ENCODE peak calls at places on chromosomes 13 and 19, in ten cellular contexts. L, R, V, K, Z, X, Q, I, C and N are unnamed samples.

GRCh38 chr19:37513397-37513796 is 6.7 kb downstream of the ZNF793 start:
- DNase-seq in Z (no peak), X (no peak), Q (no peak), L (peak), R (no peak), V (no peak), C (no peak), K (no peak), I (no peak), N (no peak)

GRCh38 chr13:48564046-48564445 is 31.2 kb upstream of the RCBTB2 start:
- DNase-seq in R (no peak), X (no peak), V (no peak), Z (no peak), Q (no peak), K (no peak), C (no peak), L (peak), I (no peak), N (no peak)

GRCh38 chr19:11458236-11458900 is 22.5 kb downstream of the ELAVL3 start:
- DNase-seq in Q (no peak), Z (no peak), V (no peak), K (no peak), X (no peak), I (no peak), R (no peak), C (no peak), L (no peak), N (no peak)

GRCh38 chr13:107211073-107211472 is 643.1 kb upstream of the ARGLU1 start:
- DNase-seq in V (peak), L (peak), R (peak), K (peak), C (no peak), Z (peak), X (peak), Q (no peak), I (peak), N (peak)

GRCh38 chr19:33373701-33374405 is at the start of gene CEBPG:
- DNase-seq in C (peak), K (peak), L (peak), V (peak), X (peak), R (peak), Q (no peak), Z (no peak), I (no peak), N (no peak)

GRCh38 chr13:61500176-61500575 is 84.5 kb upstream of the PCDH20 start:
- DNase-seq in I (no peak), L (no peak), V (no peak), C (no peak), K (no peak), Z (no peak), X (no peak), Q (no peak), R (no peak), N (no peak)

GRCh38 chr13:72960541-72960940 is 98.3 kb upstream of the KLF5 start:
- DNase-seq in Q (no peak), Z (no peak), C (no peak), I (no peak), R (no peak), X (no peak), K (no peak), L (no peak), V (peak), N (no peak)

GRCh38 chr19:4575267-4575793 is 15.8 kb upstream of the SEMA6B start:
- DNase-seq in L (peak), R (peak), Q (no peak), I (peak), K (no peak), Z (peak), X (no peak), V (peak), C (no peak), N (peak)

GRCh38 chr19:752652-753517 is 2.0 kb downstream of the MISP start:
- DNase-seq in K (no peak), Q (peak), I (peak), V (peak), L (peak), X (no peak), Z (no peak), C (peak), R (peak), N (no peak)

GRCh38 chr19:1569997-1570396 is 1.9 kb upstream of the MEX3D start:
- DNase-seq in K (no peak), I (no peak), V (no peak), Z (no peak), L (no peak), Q (no peak), C (no peak), R (no peak), X (no peak), N (no peak)

GRCh38 chr13:19153782-19154450 is 27.7 kb downstream of the TUBA3C start:
- DNase-seq in R (no peak), Z (no peak), C (no peak), X (no peak), V (no peak), K (no peak), I (no peak), Q (no peak), L (no peak), N (no peak)
- TF ChIP-seq CTCF in R (no peak), Z (no peak), C (no peak), X (no peak), V (no peak), K (no peak), I (no peak), Q (no peak), L (no peak), N (no peak)

GRCh38 chr19:50477751-50478515 is 1.3 kb upstream of the GARIN5A start:
- DNase-seq in K (no peak), X (no peak), R (no peak), L (no peak), Z (no peak), I (no peak), C (no peak), Q (no peak), V (no peak), N (no peak)

GRCh38 chr19:50476943-50477264 is 256 bp upstream of the GARIN5A start:
- DNase-seq in R (no peak), I (no peak), Z (no peak), L (no peak), X (no peak), V (no peak), K (no peak), C (no peak), Q (no peak), N (no peak)

GRCh38 chr19:50480281-50481111 is 3.8 kb upstream of the GARIN5A start:
- DNase-seq in K (no peak), L (no peak), X (no peak), Q (no peak), Z (no peak), I (no peak), R (no peak), V (no peak), C (peak), N (no peak)

GRCh38 chr19:50479761-50480251 is 3.2 kb upstream of the GARIN5A start:
- DNase-seq in Z (no peak), L (no peak), R (no peak), I (no peak), V (no peak), X (no peak), Q (no peak), C (no peak), K (no peak), N (no peak)

DNA sequence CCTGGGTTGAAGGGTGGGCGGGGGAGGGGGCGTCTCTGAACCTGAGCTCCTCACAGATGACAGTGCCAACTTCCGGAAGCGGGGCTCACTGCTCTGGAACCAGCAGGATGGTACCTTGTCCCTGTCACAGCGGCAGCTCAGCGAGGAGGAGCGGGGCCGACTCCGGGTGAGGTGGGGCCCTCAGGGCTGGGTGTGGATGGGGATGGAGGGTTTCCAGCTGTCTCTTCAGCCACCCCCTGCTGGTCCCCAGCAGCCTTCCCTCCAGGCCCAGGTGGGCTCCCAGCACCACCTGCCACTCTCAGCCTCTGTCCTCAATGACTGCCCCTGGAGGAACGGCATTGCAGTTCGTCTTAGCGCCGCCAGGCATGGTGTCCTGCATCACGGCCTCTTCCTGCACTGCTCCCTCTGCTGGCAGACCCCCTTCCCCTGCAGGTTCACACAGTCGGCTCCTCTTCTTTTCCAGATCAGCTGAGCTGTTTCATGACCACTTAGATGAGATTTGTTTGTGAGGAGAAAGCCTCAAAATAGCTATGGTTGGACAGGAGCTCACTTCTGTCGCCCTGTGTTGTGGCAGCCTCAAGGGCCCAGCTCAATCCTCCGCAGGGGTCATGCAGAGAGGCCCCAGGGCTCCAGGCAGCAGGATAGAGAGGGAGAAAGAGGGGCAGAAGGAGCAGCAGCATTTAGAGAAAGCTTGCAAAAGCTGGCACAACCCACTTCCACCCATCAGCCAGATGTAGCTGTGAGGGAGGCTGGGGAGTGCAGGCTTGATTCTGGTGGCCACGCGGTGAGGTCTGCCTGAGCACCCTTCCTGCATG is 2.5 kb upstream of the GARIN5A start:
- DNase-seq in K (no peak), L (peak), Z (no peak), V (no peak), I (no peak), C (no peak), Q (no peak), R (peak), X (no peak), N (no peak)
- TF ChIP-seq CTCF in K (peak), L (peak), Z (peak), V (no peak), I (peak), C (no peak), Q (no peak), R (peak), X (no peak), N (peak)

GRCh38 chr13:33153421-33154381 is 131.9 kb downstream of the STARD13 start:
- DNase-seq in L (peak), V (no peak), I (no peak), X (no peak), R (peak), Z (no peak), C (no peak), K (no peak), Q (no peak), N (no peak)
- TF ChIP-seq CTCF in L (peak), V (no peak), I (no peak), X (no peak), R (no peak), Z (no peak), C (no peak), K (no peak), Q (no peak), N (no peak)

DNA sequence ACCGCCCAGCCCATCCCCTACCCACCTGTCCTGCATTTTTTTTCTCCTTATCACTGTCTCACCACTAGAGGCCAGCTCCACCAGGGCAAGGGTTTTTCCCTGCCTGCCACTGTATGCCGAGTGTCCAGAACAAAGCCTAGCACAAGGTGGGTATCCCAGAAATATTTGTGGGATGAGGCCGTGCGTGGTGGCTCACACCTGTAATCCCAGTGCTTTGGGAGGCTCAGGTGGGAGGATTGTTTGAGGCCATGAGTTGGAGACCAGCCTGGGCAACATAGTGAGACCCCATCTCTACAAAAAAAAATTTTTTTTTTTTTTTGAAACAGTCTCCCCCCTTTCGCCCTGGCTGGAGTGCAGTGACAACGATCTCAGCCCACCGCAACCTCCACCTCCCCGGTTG is 2.9 kb upstream of the MRI1 start:
- DNase-seq in I (no peak), X (no peak), R (no peak), C (no peak), Q (no peak), V (no peak), Z (no peak), K (no peak), L (no peak), N (no peak)
- TF ChIP-seq CTCF in I (peak), X (no peak), R (no peak), C (no peak), Q (no peak), V (no peak), Z (no peak), K (no peak), L (no peak), N (no peak)

DNA sequence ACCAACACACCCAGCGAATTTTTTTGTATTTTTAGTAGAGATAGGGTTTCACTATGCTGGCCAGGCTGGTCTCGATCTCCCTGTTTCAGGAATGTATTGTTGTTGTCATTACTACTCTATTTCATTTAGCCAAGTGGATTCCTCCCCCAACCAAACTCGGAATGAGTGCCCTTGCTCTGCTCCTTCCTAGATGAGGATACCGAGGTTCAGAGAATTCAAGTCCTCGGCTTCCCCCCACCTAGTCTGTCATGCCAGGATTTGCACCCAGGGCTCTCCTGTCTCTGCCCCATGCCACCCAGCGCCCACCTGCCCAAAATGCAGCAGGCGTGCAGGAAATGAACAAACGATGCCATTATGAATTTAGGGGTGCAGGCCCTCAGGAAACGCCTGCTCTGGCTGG is 3.5 kb upstream of the SPACA4 start:
- DNase-seq in I (no peak), K (no peak), Q (no peak), C (no peak), L (no peak), R (no peak), V (no peak), Z (no peak), X (no peak), N (no peak)
- TF ChIP-seq CTCF in I (no peak), K (no peak), Q (no peak), C (no peak), L (no peak), R (no peak), V (no peak), Z (no peak), X (no peak), N (no peak)